ENCODE peak calls at places on chromosome 6, in nine cellular contexts. One of them, this sample, is unnamed.

GRCh38 chr6:73803562-73804221 is 107.7 kb downstream of the CD109 start:
- DNase-seq in iris pigment epithelial cell: peak
- DNase-seq in SW480: peak
- DNase-seq in caudate nucleus: no peak
- DNase-seq in nucleus accumbens: peak
- DNase-seq in non-pigmented ciliary epithelial cell: peak
- DNase-seq in NCI-H748 treated with DMSO at 0.1 percent for 48 hours: no peak
- DNase-seq in GM12891: no peak
- DNase-seq in astrocyte of the spinal cord: peak
- DNase-seq in this sample: peak

GRCh38 chr6:20366082-20366834 is 35.4 kb upstream of the E2F3 start:
- DNase-seq in iris pigment epithelial cell: no peak
- DNase-seq in SW480: no peak
- DNase-seq in caudate nucleus: no peak
- DNase-seq in nucleus accumbens: no peak
- DNase-seq in non-pigmented ciliary epithelial cell: no peak
- DNase-seq in NCI-H748 treated with DMSO at 0.1 percent for 48 hours: no peak
- DNase-seq in GM12891: no peak
- DNase-seq in astrocyte of the spinal cord: no peak
- DNase-seq in this sample: no peak

GRCh38 chr6:39048481-39049399 is at the start of gene GLP1R:
- DNase-seq in iris pigment epithelial cell: no peak
- DNase-seq in SW480: no peak
- DNase-seq in caudate nucleus: no peak
- DNase-seq in nucleus accumbens: no peak
- DNase-seq in non-pigmented ciliary epithelial cell: no peak
- DNase-seq in NCI-H748 treated with DMSO at 0.1 percent for 48 hours: no peak
- DNase-seq in GM12891: no peak
- DNase-seq in astrocyte of the spinal cord: no peak
- DNase-seq in this sample: no peak

GRCh38 chr6:112037783-112038216 is 16.1 kb upstream of the CCN6 start:
- DNase-seq in iris pigment epithelial cell: peak
- DNase-seq in SW480: peak
- DNase-seq in caudate nucleus: peak
- DNase-seq in nucleus accumbens: peak
- DNase-seq in non-pigmented ciliary epithelial cell: peak
- DNase-seq in NCI-H748 treated with DMSO at 0.1 percent for 48 hours: no peak
- DNase-seq in GM12891: no peak
- DNase-seq in astrocyte of the spinal cord: peak
- DNase-seq in this sample: no peak

GRCh38 chr6:169960531-169960890 is 209.1 kb downstream of the ERMARD start:
- DNase-seq in iris pigment epithelial cell: no peak
- DNase-seq in SW480: no peak
- DNase-seq in caudate nucleus: no peak
- DNase-seq in nucleus accumbens: no peak
- DNase-seq in non-pigmented ciliary epithelial cell: no peak
- DNase-seq in NCI-H748 treated with DMSO at 0.1 percent for 48 hours: no peak
- DNase-seq in GM12891: no peak
- DNase-seq in astrocyte of the spinal cord: no peak
- DNase-seq in this sample: no peak

GRCh38 chr6:111210074-111210729 is 122.9 kb downstream of the SLC16A10 start:
- DNase-seq in iris pigment epithelial cell: peak
- DNase-seq in SW480: peak
- DNase-seq in caudate nucleus: no peak
- DNase-seq in nucleus accumbens: no peak
- DNase-seq in non-pigmented ciliary epithelial cell: no peak
- DNase-seq in NCI-H748 treated with DMSO at 0.1 percent for 48 hours: peak
- DNase-seq in GM12891: peak
- DNase-seq in astrocyte of the spinal cord: peak
- DNase-seq in this sample: peak

GRCh38 chr6:106628658-106629102 is 618 bp downstream of the RTN4IP1 start:
- DNase-seq in iris pigment epithelial cell: peak
- DNase-seq in SW480: peak
- DNase-seq in caudate nucleus: no peak
- DNase-seq in nucleus accumbens: no peak
- DNase-seq in non-pigmented ciliary epithelial cell: no peak
- DNase-seq in NCI-H748 treated with DMSO at 0.1 percent for 48 hours: no peak
- DNase-seq in GM12891: no peak
- DNase-seq in astrocyte of the spinal cord: no peak
- DNase-seq in this sample: peak

GRCh38 chr6:143556529-143556928 is 45.0 kb upstream of the FUCA2 start:
- DNase-seq in iris pigment epithelial cell: peak
- DNase-seq in SW480: no peak
- DNase-seq in caudate nucleus: no peak
- DNase-seq in nucleus accumbens: no peak
- DNase-seq in non-pigmented ciliary epithelial cell: peak
- DNase-seq in NCI-H748 treated with DMSO at 0.1 percent for 48 hours: no peak
- DNase-seq in GM12891: no peak
- DNase-seq in astrocyte of the spinal cord: peak
- DNase-seq in this sample: no peak

GRCh38 chr6:26550250-26550993 is 12.3 kb downstream of the HMGN4 start:
- DNase-seq in iris pigment epithelial cell: peak
- DNase-seq in SW480: peak
- DNase-seq in caudate nucleus: peak
- DNase-seq in nucleus accumbens: no peak
- DNase-seq in non-pigmented ciliary epithelial cell: no peak
- DNase-seq in NCI-H748 treated with DMSO at 0.1 percent for 48 hours: peak
- DNase-seq in GM12891: no peak
- DNase-seq in astrocyte of the spinal cord: peak
- DNase-seq in this sample: peak

GRCh38 chr6:163415176-163415619 is 680 bp downstream of the QKI start:
- DNase-seq in iris pigment epithelial cell: no peak
- DNase-seq in SW480: peak
- DNase-seq in caudate nucleus: no peak
- DNase-seq in nucleus accumbens: no peak
- DNase-seq in non-pigmented ciliary epithelial cell: no peak
- DNase-seq in NCI-H748 treated with DMSO at 0.1 percent for 48 hours: no peak
- DNase-seq in GM12891: no peak
- DNase-seq in astrocyte of the spinal cord: no peak
- DNase-seq in this sample: no peak

GRCh38 chr6:86938814-86939213 is 1.5 kb downstream of the HTR1E start:
- DNase-seq in iris pigment epithelial cell: no peak
- DNase-seq in SW480: no peak
- DNase-seq in caudate nucleus: no peak
- DNase-seq in nucleus accumbens: no peak
- DNase-seq in non-pigmented ciliary epithelial cell: no peak
- DNase-seq in NCI-H748 treated with DMSO at 0.1 percent for 48 hours: no peak
- DNase-seq in GM12891: no peak
- DNase-seq in astrocyte of the spinal cord: no peak
- DNase-seq in this sample: no peak

GRCh38 chr6:137902721-137903120 is 35.7 kb downstream of the TNFAIP3 start:
- DNase-seq in iris pigment epithelial cell: no peak
- DNase-seq in SW480: no peak
- DNase-seq in caudate nucleus: no peak
- DNase-seq in nucleus accumbens: no peak
- DNase-seq in non-pigmented ciliary epithelial cell: no peak
- DNase-seq in NCI-H748 treated with DMSO at 0.1 percent for 48 hours: no peak
- DNase-seq in GM12891: no peak
- DNase-seq in astrocyte of the spinal cord: no peak
- DNase-seq in this sample: no peak

GRCh38 chr6:56977192-56977591 is 22.3 kb downstream of the BEND6 start:
- DNase-seq in iris pigment epithelial cell: no peak
- DNase-seq in SW480: no peak
- DNase-seq in caudate nucleus: no peak
- DNase-seq in nucleus accumbens: no peak
- DNase-seq in non-pigmented ciliary epithelial cell: no peak
- DNase-seq in NCI-H748 treated with DMSO at 0.1 percent for 48 hours: no peak
- DNase-seq in GM12891: no peak
- DNase-seq in astrocyte of the spinal cord: no peak
- DNase-seq in this sample: no peak

GRCh38 chr6:106572875-106573575 is 56.3 kb downstream of the RTN4IP1 start:
- DNase-seq in iris pigment epithelial cell: no peak
- DNase-seq in SW480: no peak
- DNase-seq in caudate nucleus: no peak
- DNase-seq in nucleus accumbens: no peak
- DNase-seq in non-pigmented ciliary epithelial cell: no peak
- DNase-seq in NCI-H748 treated with DMSO at 0.1 percent for 48 hours: no peak
- DNase-seq in GM12891: no peak
- DNase-seq in astrocyte of the spinal cord: no peak
- DNase-seq in this sample: no peak

GRCh38 chr6:72622094-72622540 is 253 bp downstream of the KCNQ5 start:
- DNase-seq in iris pigment epithelial cell: no peak
- DNase-seq in SW480: no peak
- DNase-seq in caudate nucleus: peak
- DNase-seq in nucleus accumbens: peak
- DNase-seq in non-pigmented ciliary epithelial cell: no peak
- DNase-seq in NCI-H748 treated with DMSO at 0.1 percent for 48 hours: peak
- DNase-seq in GM12891: no peak
- DNase-seq in astrocyte of the spinal cord: peak
- DNase-seq in this sample: no peak

GRCh38 chr6:139821669-139822223 is 447.3 kb upstream of the CITED2 start:
- DNase-seq in iris pigment epithelial cell: no peak
- DNase-seq in SW480: no peak
- DNase-seq in caudate nucleus: no peak
- DNase-seq in nucleus accumbens: no peak
- DNase-seq in non-pigmented ciliary epithelial cell: no peak
- DNase-seq in NCI-H748 treated with DMSO at 0.1 percent for 48 hours: no peak
- DNase-seq in GM12891: no peak
- DNase-seq in astrocyte of the spinal cord: no peak
- DNase-seq in this sample: no peak

GRCh38 chr6:134676307-134677281 is 273.3 kb downstream of the ALDH8A1 start:
- DNase-seq in iris pigment epithelial cell: peak
- DNase-seq in SW480: no peak
- DNase-seq in caudate nucleus: no peak
- DNase-seq in nucleus accumbens: no peak
- DNase-seq in non-pigmented ciliary epithelial cell: no peak
- DNase-seq in NCI-H748 treated with DMSO at 0.1 percent for 48 hours: peak
- DNase-seq in GM12891: no peak
- DNase-seq in astrocyte of the spinal cord: peak
- DNase-seq in this sample: no peak

GRCh38 chr6:148965287-148965686 is 218.5 kb downstream of the UST start:
- DNase-seq in iris pigment epithelial cell: no peak
- DNase-seq in SW480: no peak
- DNase-seq in caudate nucleus: no peak
- DNase-seq in nucleus accumbens: no peak
- DNase-seq in non-pigmented ciliary epithelial cell: no peak
- DNase-seq in NCI-H748 treated with DMSO at 0.1 percent for 48 hours: no peak
- DNase-seq in GM12891: no peak
- DNase-seq in astrocyte of the spinal cord: no peak
- DNase-seq in this sample: no peak

GRCh38 chr6:121247386-121247785 is 86.9 kb downstream of the TBC1D32 start:
- DNase-seq in iris pigment epithelial cell: peak
- DNase-seq in SW480: no peak
- DNase-seq in caudate nucleus: no peak
- DNase-seq in nucleus accumbens: no peak
- DNase-seq in non-pigmented ciliary epithelial cell: peak
- DNase-seq in NCI-H748 treated with DMSO at 0.1 percent for 48 hours: no peak
- DNase-seq in GM12891: no peak
- DNase-seq in astrocyte of the spinal cord: peak
- DNase-seq in this sample: no peak

GRCh38 chr6:85747093-85747492 is 104.4 kb upstream of the SYNCRIP start:
- DNase-seq in iris pigment epithelial cell: peak
- DNase-seq in SW480: no peak
- DNase-seq in caudate nucleus: no peak
- DNase-seq in nucleus accumbens: no peak
- DNase-seq in non-pigmented ciliary epithelial cell: no peak
- DNase-seq in NCI-H748 treated with DMSO at 0.1 percent for 48 hours: no peak
- DNase-seq in GM12891: no peak
- DNase-seq in astrocyte of the spinal cord: peak
- DNase-seq in this sample: no peak

GRCh38 chr6:36938536-36938935 is 16.0 kb upstream of the PI16 start:
- DNase-seq in iris pigment epithelial cell: peak
- DNase-seq in SW480: no peak
- DNase-seq in caudate nucleus: no peak
- DNase-seq in nucleus accumbens: no peak
- DNase-seq in non-pigmented ciliary epithelial cell: peak
- DNase-seq in NCI-H748 treated with DMSO at 0.1 percent for 48 hours: no peak
- DNase-seq in GM12891: no peak
- DNase-seq in astrocyte of the spinal cord: peak
- DNase-seq in this sample: no peak

GRCh38 chr6:129280719-129281118 is 397.8 kb downstream of the LAMA2 start:
- DNase-seq in iris pigment epithelial cell: no peak
- DNase-seq in SW480: no peak
- DNase-seq in caudate nucleus: no peak
- DNase-seq in nucleus accumbens: no peak
- DNase-seq in non-pigmented ciliary epithelial cell: no peak
- DNase-seq in NCI-H748 treated with DMSO at 0.1 percent for 48 hours: no peak
- DNase-seq in GM12891: no peak
- DNase-seq in astrocyte of the spinal cord: no peak
- DNase-seq in this sample: no peak

GRCh38 chr6:70763754-70764153 is 96.1 kb downstream of the SMAP1 start:
- DNase-seq in iris pigment epithelial cell: peak
- DNase-seq in SW480: no peak
- DNase-seq in caudate nucleus: no peak
- DNase-seq in nucleus accumbens: no peak
- DNase-seq in non-pigmented ciliary epithelial cell: peak
- DNase-seq in NCI-H748 treated with DMSO at 0.1 percent for 48 hours: no peak
- DNase-seq in GM12891: no peak
- DNase-seq in astrocyte of the spinal cord: no peak
- DNase-seq in this sample: no peak

GRCh38 chr6:118656822-118657451 is 5.5 kb upstream of the CEP85L start:
- DNase-seq in iris pigment epithelial cell: no peak
- DNase-seq in SW480: no peak
- DNase-seq in caudate nucleus: no peak
- DNase-seq in nucleus accumbens: no peak
- DNase-seq in non-pigmented ciliary epithelial cell: no peak
- DNase-seq in NCI-H748 treated with DMSO at 0.1 percent for 48 hours: no peak
- DNase-seq in GM12891: no peak
- DNase-seq in astrocyte of the spinal cord: no peak
- DNase-seq in this sample: no peak

GRCh38 chr6:111712398-111712797 is 106.7 kb upstream of the TRAF3IP2 start:
- DNase-seq in iris pigment epithelial cell: peak
- DNase-seq in SW480: peak
- DNase-seq in caudate nucleus: no peak
- DNase-seq in nucleus accumbens: no peak
- DNase-seq in non-pigmented ciliary epithelial cell: peak
- DNase-seq in NCI-H748 treated with DMSO at 0.1 percent for 48 hours: no peak
- DNase-seq in GM12891: no peak
- DNase-seq in astrocyte of the spinal cord: peak
- DNase-seq in this sample: no peak

GRCh38 chr6:9563996-9564395 is 850.9 kb downstream of the TFAP2A start:
- DNase-seq in iris pigment epithelial cell: no peak
- DNase-seq in SW480: no peak
- DNase-seq in caudate nucleus: no peak
- DNase-seq in nucleus accumbens: no peak
- DNase-seq in non-pigmented ciliary epithelial cell: no peak
- DNase-seq in NCI-H748 treated with DMSO at 0.1 percent for 48 hours: no peak
- DNase-seq in GM12891: no peak
- DNase-seq in astrocyte of the spinal cord: no peak
- DNase-seq in this sample: no peak

GRCh38 chr6:152595507-152595906 is 41.7 kb downstream of the SYNE1 start:
- DNase-seq in iris pigment epithelial cell: no peak
- DNase-seq in SW480: peak
- DNase-seq in caudate nucleus: no peak
- DNase-seq in nucleus accumbens: no peak
- DNase-seq in non-pigmented ciliary epithelial cell: no peak
- DNase-seq in NCI-H748 treated with DMSO at 0.1 percent for 48 hours: no peak
- DNase-seq in GM12891: no peak
- DNase-seq in astrocyte of the spinal cord: no peak
- DNase-seq in this sample: peak

GRCh38 chr6:110409794-110410193 is 5.6 kb downstream of the DDO start:
- DNase-seq in iris pigment epithelial cell: no peak
- DNase-seq in SW480: no peak
- DNase-seq in caudate nucleus: no peak
- DNase-seq in nucleus accumbens: no peak
- DNase-seq in non-pigmented ciliary epithelial cell: no peak
- DNase-seq in NCI-H748 treated with DMSO at 0.1 percent for 48 hours: no peak
- DNase-seq in GM12891: no peak
- DNase-seq in astrocyte of the spinal cord: no peak
- DNase-seq in this sample: no peak